ENCODE peak calls at places on chromosomes 2 and 18, in six cellular contexts. One of them, this sample, is unnamed.

GRCh38 chr2:112603731-112604130 is 19.3 kb downstream of the CHCHD5 start:
- DNase-seq in astrocyte: no peak
- DNase-seq in suprapubic skin: peak; percentile 3
- DNase-seq in heart left ventricle: no peak
- DNase-seq in CD4-positive, alpha-beta memory T cell: no peak
- DNase-seq in SJCRH30: no peak
- DNase-seq in this sample: no peak

GRCh38 chr2:72142743-72143440 is 4.8 kb downstream of the CYP26B1 start:
- DNase-seq in astrocyte: no peak
- DNase-seq in heart left ventricle: peak; percentile 83
- DNase-seq in CD4-positive, alpha-beta memory T cell: no peak
- DNase-seq in suprapubic skin: peak; percentile 89
- DNase-seq in SJCRH30: no peak
- DNase-seq in this sample: no peak

GRCh38 chr2:104849618-104850097 is 4.3 kb upstream of the POU3F3 start:
- DNase-seq in SJCRH30: peak; percentile 78
- DNase-seq in suprapubic skin: no peak
- DNase-seq in CD4-positive, alpha-beta memory T cell: no peak
- DNase-seq in heart left ventricle: peak; percentile 67
- DNase-seq in astrocyte: peak; percentile 66
- DNase-seq in this sample: peak; percentile 62

GRCh38 chr2:217248312-217248935 is 388.6 kb upstream of the TNP1 start:
- DNase-seq in SJCRH30: peak; percentile 97
- DNase-seq in suprapubic skin: peak; percentile 85
- DNase-seq in astrocyte: peak; percentile 78
- DNase-seq in CD4-positive, alpha-beta memory T cell: no peak
- DNase-seq in heart left ventricle: peak; percentile 80
- DNase-seq in this sample: peak; percentile 84

GRCh38 chr2:111227716-111228141 is 107.0 kb downstream of the BCL2L11 start:
- DNase-seq in suprapubic skin: no peak
- DNase-seq in CD4-positive, alpha-beta memory T cell: no peak
- DNase-seq in SJCRH30: peak; percentile 67
- DNase-seq in heart left ventricle: no peak
- DNase-seq in astrocyte: peak; percentile 86
- DNase-seq in this sample: peak; percentile 44

GRCh38 chr2:163736433-163737168 is 793 bp upstream of the FIGN start:
- DNase-seq in heart left ventricle: peak; percentile 75
- DNase-seq in astrocyte: no peak
- DNase-seq in SJCRH30: peak; percentile 77
- DNase-seq in CD4-positive, alpha-beta memory T cell: no peak
- DNase-seq in suprapubic skin: peak; percentile 82
- DNase-seq in this sample: peak; percentile 25

GRCh38 chr2:56456791-56457190 is 273.0 kb downstream of the CCDC85A start:
- DNase-seq in CD4-positive, alpha-beta memory T cell: no peak
- DNase-seq in suprapubic skin: no peak
- DNase-seq in astrocyte: no peak
- DNase-seq in SJCRH30: no peak
- DNase-seq in heart left ventricle: no peak
- DNase-seq in this sample: no peak

GRCh38 chr18:66013976-66014375 is 263.2 kb downstream of the CDH7 start:
- DNase-seq in astrocyte: peak; percentile 8
- DNase-seq in suprapubic skin: no peak
- DNase-seq in CD4-positive, alpha-beta memory T cell: no peak
- DNase-seq in heart left ventricle: no peak
- DNase-seq in SJCRH30: peak; percentile 36
- DNase-seq in this sample: peak; percentile 26

GRCh38 chr2:118310878-118311442 is 222.7 kb downstream of the INSIG2 start:
- DNase-seq in suprapubic skin: no peak
- DNase-seq in heart left ventricle: no peak
- DNase-seq in SJCRH30: no peak
- DNase-seq in CD4-positive, alpha-beta memory T cell: no peak
- DNase-seq in astrocyte: no peak
- DNase-seq in this sample: peak; percentile 3

GRCh38 chr2:64017811-64018714 is 1.2 kb downstream of the VPS54 start:
- DNase-seq in SJCRH30: peak; percentile 67
- DNase-seq in suprapubic skin: no peak
- DNase-seq in heart left ventricle: no peak
- DNase-seq in CD4-positive, alpha-beta memory T cell: no peak
- DNase-seq in astrocyte: peak; percentile 29
- DNase-seq in this sample: peak; percentile 53

GRCh38 chr2:12083713-12084420 is 337.4 kb downstream of the LPIN1 start:
- DNase-seq in CD4-positive, alpha-beta memory T cell: no peak
- DNase-seq in SJCRH30: no peak
- DNase-seq in suprapubic skin: no peak
- DNase-seq in astrocyte: no peak
- DNase-seq in heart left ventricle: no peak
- DNase-seq in this sample: no peak

GRCh38 chr2:207044963-207045362 is 105.6 kb downstream of the CPO start:
- DNase-seq in suprapubic skin: no peak
- DNase-seq in SJCRH30: no peak
- DNase-seq in heart left ventricle: no peak
- DNase-seq in CD4-positive, alpha-beta memory T cell: no peak
- DNase-seq in astrocyte: no peak
- DNase-seq in this sample: no peak

GRCh38 chr2:109372614-109373013 is 241.2 kb downstream of the SEPTIN10 start:
- DNase-seq in SJCRH30: no peak
- DNase-seq in suprapubic skin: peak; percentile 49
- DNase-seq in astrocyte: no peak
- DNase-seq in CD4-positive, alpha-beta memory T cell: no peak
- DNase-seq in heart left ventricle: no peak
- DNase-seq in this sample: no peak

GRCh38 chr2:99554238-99554637 is 64.4 kb upstream of the REV1 start:
- DNase-seq in suprapubic skin: no peak
- DNase-seq in astrocyte: no peak
- DNase-seq in CD4-positive, alpha-beta memory T cell: no peak
- DNase-seq in heart left ventricle: no peak
- DNase-seq in SJCRH30: no peak
- DNase-seq in this sample: no peak

GRCh38 chr2:121903037-121903689 is 147.7 kb downstream of the TSN start:
- DNase-seq in heart left ventricle: no peak
- DNase-seq in CD4-positive, alpha-beta memory T cell: no peak
- DNase-seq in astrocyte: no peak
- DNase-seq in suprapubic skin: no peak
- DNase-seq in SJCRH30: peak; percentile 30
- DNase-seq in this sample: no peak

GRCh38 chr2:132618734-132619133 is 51.3 kb downstream of the LYPD1 start:
- DNase-seq in astrocyte: no peak
- DNase-seq in suprapubic skin: no peak
- DNase-seq in CD4-positive, alpha-beta memory T cell: no peak
- DNase-seq in SJCRH30: no peak
- DNase-seq in heart left ventricle: no peak
- DNase-seq in this sample: no peak

GRCh38 chr2:224927671-224928173 is 114.5 kb downstream of the DOCK10 start:
- DNase-seq in astrocyte: peak; percentile 80
- DNase-seq in heart left ventricle: no peak
- DNase-seq in CD4-positive, alpha-beta memory T cell: peak; percentile 83
- DNase-seq in SJCRH30: no peak
- DNase-seq in suprapubic skin: no peak
- DNase-seq in this sample: peak; percentile 79

GRCh38 chr18:49168970-49169619 is 218.3 kb upstream of the SMAD7 start:
- DNase-seq in suprapubic skin: no peak
- DNase-seq in heart left ventricle: no peak
- DNase-seq in astrocyte: no peak
- DNase-seq in CD4-positive, alpha-beta memory T cell: no peak
- DNase-seq in SJCRH30: no peak
- DNase-seq in this sample: no peak

GRCh38 chr2:11669454-11670291 is at the start of gene NTSR2:
- DNase-seq in astrocyte: peak; percentile 47
- DNase-seq in heart left ventricle: peak; percentile 77
- DNase-seq in suprapubic skin: peak; percentile 65
- DNase-seq in CD4-positive, alpha-beta memory T cell: no peak
- DNase-seq in SJCRH30: no peak
- DNase-seq in this sample: peak; percentile 67

GRCh38 chr2:43323810-43324588 is 97.6 kb upstream of the ZFP36L2 start:
- DNase-seq in heart left ventricle: no peak
- DNase-seq in SJCRH30: no peak
- DNase-seq in suprapubic skin: peak; percentile 89
- DNase-seq in astrocyte: no peak
- DNase-seq in CD4-positive, alpha-beta memory T cell: no peak
- DNase-seq in this sample: no peak

GRCh38 chr2:134200024-134200423 is 53.8 kb upstream of the MGAT5 start:
- DNase-seq in SJCRH30: peak; percentile 40
- DNase-seq in heart left ventricle: no peak
- DNase-seq in CD4-positive, alpha-beta memory T cell: no peak
- DNase-seq in astrocyte: no peak
- DNase-seq in suprapubic skin: no peak
- DNase-seq in this sample: no peak

GRCh38 chr2:190693533-190694226 is 44.8 kb downstream of the NAB1 start:
- DNase-seq in CD4-positive, alpha-beta memory T cell: no peak
- DNase-seq in astrocyte: no peak
- DNase-seq in suprapubic skin: no peak
- DNase-seq in SJCRH30: no peak
- DNase-seq in heart left ventricle: no peak
- DNase-seq in this sample: no peak

GRCh38 chr18:61991201-61991600 is 98.4 kb upstream of the RNF152 start:
- DNase-seq in SJCRH30: peak; percentile 19
- DNase-seq in heart left ventricle: no peak
- DNase-seq in astrocyte: peak; percentile 77
- DNase-seq in CD4-positive, alpha-beta memory T cell: no peak
- DNase-seq in suprapubic skin: no peak
- DNase-seq in this sample: peak; percentile 83

GRCh38 chr2:15569658-15570615 is 8.8 kb upstream of the NBAS start:
- DNase-seq in SJCRH30: peak; percentile 76
- DNase-seq in astrocyte: no peak
- DNase-seq in heart left ventricle: no peak
- DNase-seq in CD4-positive, alpha-beta memory T cell: no peak
- DNase-seq in suprapubic skin: no peak
- DNase-seq in this sample: no peak

GRCh38 chr2:229087843-229088520 is 183.1 kb downstream of the PID1 start:
- DNase-seq in CD4-positive, alpha-beta memory T cell: no peak
- DNase-seq in suprapubic skin: no peak
- DNase-seq in heart left ventricle: no peak
- DNase-seq in SJCRH30: no peak
- DNase-seq in astrocyte: peak; percentile 15
- DNase-seq in this sample: peak; percentile 27

DNA sequence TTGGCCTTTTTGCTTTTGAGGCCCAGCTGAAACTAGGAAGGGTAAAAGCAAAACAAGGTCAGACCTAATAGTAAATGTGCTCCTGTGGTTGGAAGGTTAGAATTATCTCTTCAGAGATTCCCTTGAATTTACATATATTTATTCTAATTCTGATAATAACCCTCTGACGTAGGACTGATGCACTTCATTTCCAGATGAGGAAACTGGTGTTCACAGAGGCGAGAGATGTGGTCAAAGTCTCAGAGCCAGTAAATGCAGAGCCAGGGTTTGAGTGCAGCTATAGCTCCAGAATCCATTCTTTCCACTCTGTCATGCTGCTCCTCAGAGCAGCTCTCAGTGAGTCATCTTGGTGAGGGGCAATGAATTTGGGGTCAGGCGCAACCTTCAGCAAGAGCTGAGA is 142.4 kb upstream of the FBXO11 start:
- DNase-seq in SJCRH30: no peak
- DNase-seq in astrocyte: no peak
- DNase-seq in heart left ventricle: no peak
- DNase-seq in CD4-positive, alpha-beta memory T cell: no peak
- DNase-seq in suprapubic skin: no peak
- DNase-seq in this sample: no peak
- H3K4me3 ChIP-seq in SJCRH30: no peak overlapping the region
- H3K4me3 ChIP-seq in astrocyte: no peak overlapping the region
- H3K4me3 ChIP-seq in heart left ventricle: no peak overlapping the region
- H3K4me3 ChIP-seq in CD4-positive, alpha-beta memory T cell: no peak overlapping the region
- H3K4me3 ChIP-seq in suprapubic skin: no peak overlapping the region
- H3K4me3 ChIP-seq in this sample: no peak overlapping the region

DNA sequence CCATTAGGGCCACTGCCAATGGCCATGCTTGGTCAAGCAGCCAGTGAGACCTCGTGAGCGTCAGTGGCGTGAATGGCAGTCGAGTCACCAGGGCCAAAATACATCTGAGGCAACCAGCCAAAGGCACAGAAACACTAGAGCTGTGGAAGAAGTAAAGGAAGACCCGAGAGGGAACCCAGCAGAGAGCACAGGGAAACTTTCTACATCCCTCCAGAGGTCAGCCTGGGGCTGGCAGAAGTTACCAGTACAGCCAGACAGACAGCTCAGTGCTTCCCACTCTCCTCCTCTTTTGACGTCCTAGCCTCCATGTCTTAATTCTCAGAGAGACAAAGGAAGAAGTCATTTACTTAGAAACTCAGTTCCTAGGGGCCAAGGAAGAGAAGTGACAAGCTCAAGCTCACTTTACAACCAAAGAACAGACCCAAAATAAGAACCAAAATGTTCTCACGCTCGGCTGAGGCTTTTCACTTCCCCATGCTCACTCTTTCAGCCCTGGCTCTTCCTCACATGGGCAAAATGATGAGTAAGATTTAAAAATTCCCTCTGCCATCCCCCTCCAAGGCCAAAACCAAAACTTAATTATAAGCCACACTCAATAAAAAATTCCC is 8.7 kb downstream of the CYRIA start:
- DNase-seq in astrocyte: no peak
- DNase-seq in SJCRH30: no peak
- DNase-seq in suprapubic skin: no peak
- DNase-seq in CD4-positive, alpha-beta memory T cell: no peak
- DNase-seq in heart left ventricle: no peak
- DNase-seq in this sample: no peak
- H3K4me1 ChIP-seq in astrocyte: peaks cover 12% of the 10 kb centered on the region
- H3K4me1 ChIP-seq in SJCRH30: peaks cover 19% of the 10 kb centered on the region
- H3K4me1 ChIP-seq in suprapubic skin: peaks cover 27% of the 10 kb centered on the region
- H3K4me1 ChIP-seq in CD4-positive, alpha-beta memory T cell: no peaks in the 10 kb centered on the region
- H3K4me1 ChIP-seq in heart left ventricle: peaks cover 91% of the 10 kb centered on the region
- H3K4me1 ChIP-seq in this sample: peaks cover 12% of the 10 kb centered on the region

GRCh38 chr2:88345842-88346241 is 106.7 kb downstream of the FOXI3 start:
- DNase-seq in heart left ventricle: no peak
- DNase-seq in CD4-positive, alpha-beta memory T cell: no peak
- DNase-seq in suprapubic skin: no peak
- DNase-seq in astrocyte: no peak
- DNase-seq in SJCRH30: no peak
- DNase-seq in this sample: no peak

GRCh38 chr2:88350262-88350640 is 102.2 kb downstream of the FOXI3 start:
- DNase-seq in CD4-positive, alpha-beta memory T cell: no peak
- DNase-seq in heart left ventricle: no peak
- DNase-seq in suprapubic skin: no peak
- DNase-seq in astrocyte: no peak
- DNase-seq in SJCRH30: no peak
- DNase-seq in this sample: no peak

GRCh38 chr2:88355486-88355885 is 97.0 kb downstream of the FOXI3 start:
- DNase-seq in suprapubic skin: no peak
- DNase-seq in CD4-positive, alpha-beta memory T cell: no peak
- DNase-seq in heart left ventricle: no peak
- DNase-seq in astrocyte: no peak
- DNase-seq in SJCRH30: no peak
- DNase-seq in this sample: no peak

GRCh38 chr2:88350641-88351601 is 101.6 kb downstream of the FOXI3 start:
- DNase-seq in SJCRH30: peak; percentile 11
- DNase-seq in heart left ventricle: peak; percentile 68
- DNase-seq in CD4-positive, alpha-beta memory T cell: peak; percentile 54
- DNase-seq in suprapubic skin: no peak
- DNase-seq in astrocyte: no peak
- DNase-seq in this sample: no peak
- H3K4me3 ChIP-seq in SJCRH30: no peak overlapping the region
- H3K4me3 ChIP-seq in heart left ventricle: peak overlapping the region; percentile 7
- H3K4me3 ChIP-seq in CD4-positive, alpha-beta memory T cell: peak overlapping the region; percentile 26
- H3K4me3 ChIP-seq in suprapubic skin: peak overlapping the region; percentile 32
- H3K4me3 ChIP-seq in astrocyte: no peak overlapping the region
- H3K4me3 ChIP-seq in this sample: no peak overlapping the region

GRCh38 chr2:41940715-41941114 is 107.1 kb upstream of the PKDCC start:
- DNase-seq in SJCRH30: no peak
- DNase-seq in astrocyte: no peak
- DNase-seq in heart left ventricle: peak; percentile 64
- DNase-seq in suprapubic skin: no peak
- DNase-seq in CD4-positive, alpha-beta memory T cell: no peak
- DNase-seq in this sample: no peak
- H3K4me1 ChIP-seq in SJCRH30: peaks cover 55% of the 10 kb centered on the region
- H3K4me1 ChIP-seq in astrocyte: peaks cover 34% of the 10 kb centered on the region
- H3K4me1 ChIP-seq in heart left ventricle: peaks cover 13% of the 10 kb centered on the region
- H3K4me1 ChIP-seq in suprapubic skin: peaks cover 8% of the 10 kb centered on the region
- H3K4me1 ChIP-seq in CD4-positive, alpha-beta memory T cell: no peaks in the 10 kb centered on the region
- H3K4me1 ChIP-seq in this sample: no peaks in the 10 kb centered on the region